ENCODE peak calls at places on chromosomes 2 and 18, in five cellular contexts. G, N, H, A and V are unnamed samples.
A peak's percentile ranks its signal among the peaks of the same experiment; 100 is the strongest.

GRCh38 chr18:2642771-2643170 is 12.8 kb upstream of the SMCHD1 start:
- DNase-seq in A (no peak), G (peak; percentile 30), H (no peak), N (no peak), V (no peak)

GRCh38 chr2:100662866-100663265 is 100.1 kb downstream of the PDCL3 start:
- DNase-seq in H (no peak), A (no peak), N (no peak), G (no peak), V (no peak)

GRCh38 chr2:45009928-45010705 is 865 bp upstream of the SIX2 start:
- DNase-seq in H (peak; percentile 70), N (peak; percentile 18), G (peak; percentile 25), A (peak; percentile 45), V (peak; percentile 40)

GRCh38 chr2:20381457-20381856 is 30.8 kb upstream of the PUM2 start:
- DNase-seq in A (no peak), H (peak; percentile 48), G (peak; percentile 42), N (peak; percentile 34), V (peak; percentile 63)

GRCh38 chr2:230130668-230131364 is 62.1 kb upstream of the SLC16A14 start:
- DNase-seq in A (peak; percentile 88), G (peak; percentile 80), H (peak; percentile 14), N (peak; percentile 41), V (peak; percentile 31)

GRCh38 chr2:29847901-29848300 is 73.5 kb downstream of the ALK start:
- DNase-seq in G (no peak), N (no peak), H (no peak), A (no peak), V (no peak)

GRCh38 chr18:51751901-51752300 is 554.4 kb upstream of the MEX3C start:
- DNase-seq in N (no peak), G (no peak), H (no peak), A (no peak), V (no peak)

GRCh38 chr18:46324556-46324955 is 220.4 kb downstream of the HAUS1 start:
- DNase-seq in A (no peak), H (no peak), G (peak; percentile 74), N (no peak), V (no peak)

GRCh38 chr2:55947759-55948158 is 24.2 kb upstream of the EFEMP1 start:
- DNase-seq in N (no peak), G (peak; percentile 23), A (no peak), H (no peak), V (no peak)

GRCh38 chr2:120763931-120764330 is 28.3 kb downstream of the GLI2 start:
- DNase-seq in A (peak; percentile 8), N (no peak), G (no peak), H (no peak), V (no peak)

GRCh38 chr2:25672500-25673169 is 742 bp downstream of the DTNB start:
- DNase-seq in G (peak; percentile 49), A (peak; percentile 58), N (peak; percentile 65), H (peak; percentile 78), V (peak; percentile 73)

GRCh38 chr2:231039294-231039664 is 2.0 kb downstream of the C2orf72 start:
- DNase-seq in H (no peak), N (no peak), G (no peak), A (no peak), V (no peak)

GRCh38 chr18:32919799-32920198 is 147.0 kb upstream of the KLHL14 start:
- DNase-seq in H (peak; percentile 64), G (peak; percentile 41), A (no peak), N (peak; percentile 8), V (peak; percentile 7)

GRCh38 chr2:145623136-145623535 is 1103.2 kb upstream of the ZEB2 start:
- DNase-seq in A (no peak), G (peak; percentile 91), H (no peak), N (no peak), V (no peak)

GRCh38 chr2:102321954-102322719 is 10.8 kb downstream of the IL1RL1 start:
- DNase-seq in N (no peak), A (no peak), H (no peak), G (peak; percentile 52), V (no peak)
- H3K4me3 ChIP-seq in N (no peak overlapping the region), A (no peak overlapping the region), H (no peak overlapping the region), G (no peak overlapping the region), V (no peak overlapping the region)

GRCh38 chr18:39841133-39842041 is 2113.6 kb upstream of the PIK3C3 start:
- DNase-seq in H (peak; percentile 78), G (peak; percentile 67), A (no peak), N (peak; percentile 41), V (peak; percentile 28)
- TF ChIP-seq CTCF in H (peak; percentile 50), G (peak; percentile 41), A (peak; percentile 13), N (peak; percentile 28), V (no peak)

DNA sequence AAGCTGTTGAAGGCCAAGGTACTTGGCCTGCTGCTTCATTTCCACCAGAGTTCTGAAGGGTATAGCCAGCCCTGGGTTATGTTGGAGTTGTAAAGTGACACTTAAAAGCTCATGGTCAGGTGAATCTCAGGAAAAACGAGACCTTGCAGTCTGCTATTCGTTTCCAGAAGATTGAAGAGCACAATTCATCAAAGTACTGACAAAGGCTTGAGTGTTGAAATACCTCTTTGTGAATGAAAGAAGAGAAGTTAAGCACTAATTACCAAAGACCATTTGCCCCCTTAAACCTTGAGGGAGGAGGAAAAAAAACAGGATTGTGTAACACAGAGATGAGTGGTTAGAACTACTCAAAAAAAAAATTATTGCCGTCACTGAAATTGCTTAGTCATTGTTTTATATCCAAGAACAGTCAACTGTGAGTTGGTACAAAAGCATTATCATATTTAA is 48.6 kb downstream of the MAP2 start:
- DNase-seq in N (no peak), G (peak; percentile 70), H (peak; percentile 7), A (no peak), V (no peak)
- H3K36me3 ChIP-seq in N (no peaks in the 10 kb centered on the region), G (no peaks in the 10 kb centered on the region), H (no peaks in the 10 kb centered on the region), A (no peaks in the 10 kb centered on the region), V (no peaks in the 10 kb centered on the region)

GRCh38 chr2:218858671-218859555 is 692 bp upstream of the WNT6 start:
- DNase-seq in N (no peak), A (no peak), H (no peak), G (no peak), V (no peak)
- H3K4me3 ChIP-seq in N (peak overlapping the region; percentile 48), A (peak overlapping the region; percentile 32), H (peak overlapping the region; percentile 28), G (no peak overlapping the region), V (no peak overlapping the region)